ENCODE peak calls at places on chromosomes 6 and 20, in four cellular contexts. One of them, this sample, is unnamed.
A peak's percentile ranks its signal among the peaks of the same experiment; 100 is the strongest.

GRCh38 chr20:51767867-51768758 is at the start of gene ATP9A:
- DNase-seq in GM04504: no peak
- DNase-seq in CD4-positive, CD25-positive, alpha-beta regulatory T cell: no peak
- DNase-seq in amygdala: peak; percentile 10
- DNase-seq in this sample: peak; percentile 16

GRCh38 chr20:51400051-51400926 is 142.2 kb downstream of the NFATC2 start:
- DNase-seq in amygdala: no peak
- DNase-seq in GM04504: no peak
- DNase-seq in CD4-positive, CD25-positive, alpha-beta regulatory T cell: peak; percentile 92
- DNase-seq in this sample: peak; percentile 86

GRCh38 chr6:113980937-113981554 is 10.1 kb upstream of the HDAC2 start:
- DNase-seq in GM04504: no peak
- DNase-seq in CD4-positive, CD25-positive, alpha-beta regulatory T cell: peak; percentile 35
- DNase-seq in amygdala: no peak
- DNase-seq in this sample: no peak

GRCh38 chr6:6803180-6803978 is 214.9 kb downstream of the LY86 start:
- DNase-seq in amygdala: no peak
- DNase-seq in CD4-positive, CD25-positive, alpha-beta regulatory T cell: peak; percentile 35
- DNase-seq in GM04504: no peak
- DNase-seq in this sample: no peak

GRCh38 chr20:46056970-46057855 is 28.2 kb downstream of the SLC12A5 start:
- DNase-seq in amygdala: no peak
- DNase-seq in GM04504: peak; percentile 4
- DNase-seq in CD4-positive, CD25-positive, alpha-beta regulatory T cell: no peak
- DNase-seq in this sample: no peak

GRCh38 chr20:20003088-20003954 is 13.8 kb upstream of the NAA20 start:
- DNase-seq in amygdala: no peak
- DNase-seq in GM04504: no peak
- DNase-seq in CD4-positive, CD25-positive, alpha-beta regulatory T cell: peak; percentile 19
- DNase-seq in this sample: no peak

GRCh38 chr20:41871063-41871462 is 252.9 kb upstream of the CHD6 start:
- DNase-seq in GM04504: no peak
- DNase-seq in amygdala: no peak
- DNase-seq in CD4-positive, CD25-positive, alpha-beta regulatory T cell: no peak
- DNase-seq in this sample: no peak

GRCh38 chr6:2680264-2680908 is 70.3 kb downstream of the MYLK4 start:
- DNase-seq in GM04504: no peak
- DNase-seq in amygdala: no peak
- DNase-seq in CD4-positive, CD25-positive, alpha-beta regulatory T cell: no peak
- DNase-seq in this sample: no peak

GRCh38 chr6:93057584-93057983 is 361.8 kb downstream of the EPHA7 start:
- DNase-seq in GM04504: no peak
- DNase-seq in amygdala: no peak
- DNase-seq in CD4-positive, CD25-positive, alpha-beta regulatory T cell: no peak
- DNase-seq in this sample: no peak

GRCh38 chr20:35598899-35599775 is 16.5 kb upstream of the SPAG4 start:
- DNase-seq in CD4-positive, CD25-positive, alpha-beta regulatory T cell: no peak
- DNase-seq in GM04504: no peak
- DNase-seq in amygdala: no peak
- DNase-seq in this sample: no peak

GRCh38 chr6:87736809-87737540 is 34.9 kb upstream of the AKIRIN2 start:
- DNase-seq in amygdala: no peak
- DNase-seq in GM04504: no peak
- DNase-seq in CD4-positive, CD25-positive, alpha-beta regulatory T cell: peak; percentile 37
- DNase-seq in this sample: no peak

GRCh38 chr20:10040070-10040970 is 5.5 kb downstream of the ANKEF1 start:
- DNase-seq in GM04504: peak; percentile 32
- DNase-seq in amygdala: no peak
- DNase-seq in CD4-positive, CD25-positive, alpha-beta regulatory T cell: no peak
- DNase-seq in this sample: no peak

GRCh38 chr6:167496707-167497106 is 171.8 kb downstream of the TTLL2 start:
- DNase-seq in amygdala: no peak
- DNase-seq in GM04504: no peak
- DNase-seq in CD4-positive, CD25-positive, alpha-beta regulatory T cell: no peak
- DNase-seq in this sample: no peak

GRCh38 chr6:105209950-105210706 is 30.3 kb upstream of the POPDC3 start:
- DNase-seq in GM04504: no peak
- DNase-seq in amygdala: no peak
- DNase-seq in CD4-positive, CD25-positive, alpha-beta regulatory T cell: no peak
- DNase-seq in this sample: no peak

GRCh38 chr6:113120577-113121285 is 736.4 kb upstream of the MARCKS start:
- DNase-seq in GM04504: peak; percentile 95
- DNase-seq in CD4-positive, CD25-positive, alpha-beta regulatory T cell: no peak
- DNase-seq in amygdala: no peak
- DNase-seq in this sample: no peak

GRCh38 chr6:26044140-26045045 is 42.8 kb upstream of the HFE start:
- DNase-seq in amygdala: no peak
- DNase-seq in GM04504: no peak
- DNase-seq in CD4-positive, CD25-positive, alpha-beta regulatory T cell: peak; percentile 71
- DNase-seq in this sample: peak; percentile 49

GRCh38 chr20:45798935-45799642 is 7.3 kb downstream of the DNTTIP1 start:
- DNase-seq in GM04504: no peak
- DNase-seq in CD4-positive, CD25-positive, alpha-beta regulatory T cell: peak; percentile 78
- DNase-seq in amygdala: no peak
- DNase-seq in this sample: peak; percentile 55

This sample was measured in immature natural killer cell.